ENCODE peak calls at places on chromosomes 2 and 18, in eight cellular contexts. D is GM10248; Z is upper lobe of right lung; M is astrocyte of the spinal cord; E is PC-3; A is CD4-positive, alpha-beta T cell; G is cardiac fibroblast; Y is GM13976. J is an unnamed sample.

GRCh38 chr18:55355220-55355619 is 232.8 kb downstream of the TCF4 start:
- DNase-seq in D (no peak), Z (no peak), M (no peak), E (no peak), A (no peak), G (no peak), Y (no peak), J (no peak)

GRCh38 chr2:117902933-117903332 is 88.4 kb downstream of the DDX18 start:
- DNase-seq in D (no peak), Z (no peak), M (no peak), E (no peak), A (no peak), G (no peak), Y (no peak), J (no peak)

GRCh38 chr18:44627245-44627644 is 53.4 kb upstream of the SETBP1 start:
- DNase-seq in D (no peak), Z (no peak), M (no peak), E (peak), A (no peak), G (peak), Y (no peak), J (no peak)

GRCh38 chr2:128008089-128008672 is 19.7 kb downstream of the SAP130 start:
- DNase-seq in D (no peak), Z (no peak), M (no peak), E (no peak), A (no peak), G (no peak), Y (no peak), J (no peak)

GRCh38 chr2:106956879-106957278 is 70.9 kb upstream of the ST6GAL2 start:
- DNase-seq in D (no peak), Z (no peak), M (peak), E (peak), A (no peak), G (peak), Y (no peak), J (no peak)

GRCh38 chr2:214361116-214361515 is 49.7 kb upstream of the VWC2L start:
- DNase-seq in D (no peak), Z (no peak), M (no peak), E (no peak), A (no peak), G (no peak), Y (no peak), J (no peak)

GRCh38 chr2:66522591-66523379 is 87.9 kb downstream of the MEIS1 start:
- DNase-seq in D (no peak), Z (no peak), M (no peak), E (no peak), A (no peak), G (no peak), Y (no peak), J (no peak)

GRCh38 chr2:215900865-215901264 is 112.5 kb downstream of the MREG start:
- DNase-seq in D (peak), Z (no peak), M (no peak), E (no peak), A (no peak), G (no peak), Y (peak), J (no peak)

GRCh38 chr2:137706786-137707613 is 257.3 kb upstream of the HNMT start:
- DNase-seq in D (no peak), Z (peak), M (no peak), E (no peak), A (no peak), G (no peak), Y (no peak), J (no peak)

GRCh38 chr2:74567862-74568261 is 13.3 kb downstream of the DOK1 start:
- DNase-seq in D (no peak), Z (no peak), M (peak), E (peak), A (no peak), G (peak), Y (no peak), J (no peak)

GRCh38 chr18:49021433-49022129 is 70.8 kb upstream of the SMAD7 start:
- DNase-seq in D (peak), Z (peak), M (peak), E (peak), A (no peak), G (peak), Y (peak), J (no peak)

DNA sequence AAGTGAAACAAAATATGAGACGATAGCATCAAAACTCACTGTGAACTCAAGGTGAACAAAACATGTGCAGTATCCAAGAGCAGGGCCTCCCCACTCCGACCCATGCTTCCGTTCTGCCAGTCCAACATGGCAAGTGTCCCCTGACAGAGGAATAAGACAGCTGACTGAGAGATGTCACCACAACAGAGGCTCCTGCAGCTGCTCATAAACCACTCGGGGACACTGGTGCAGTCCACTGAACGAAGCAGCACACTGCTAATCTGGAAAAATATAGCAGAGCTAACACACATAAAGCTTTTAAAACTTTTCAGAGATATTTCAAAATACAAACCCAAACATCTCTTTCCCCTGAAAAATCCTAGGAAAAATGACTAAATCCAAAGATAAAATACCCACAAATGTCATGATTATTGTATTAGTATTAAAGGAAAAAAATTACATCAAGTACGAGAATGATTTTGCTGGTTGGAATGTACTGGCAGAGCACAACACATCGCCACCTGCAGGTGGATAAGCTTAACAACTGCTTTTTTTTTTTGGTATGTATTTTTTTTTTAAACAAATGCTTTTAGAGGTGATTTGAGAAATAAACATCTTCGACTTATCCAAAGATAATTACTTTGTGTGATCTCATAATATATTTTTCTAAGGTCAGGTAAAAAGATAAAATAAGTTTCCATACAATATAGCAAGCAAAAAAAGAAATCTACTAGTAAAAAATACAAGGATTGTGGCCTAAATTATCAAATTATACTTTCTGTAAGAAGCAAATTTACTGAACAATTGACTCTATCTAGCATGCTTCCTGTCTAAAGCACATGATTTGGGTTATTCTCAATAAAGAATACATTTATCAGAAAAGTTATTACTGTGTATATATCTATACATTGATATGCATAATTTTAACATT is 18.6 kb downstream of the THADA start:
- DNase-seq in D (peak), Z (no peak), M (peak), E (peak), A (no peak), G (peak), Y (peak), J (no peak)
- TF ChIP-seq CTCF in D (peak), Z (peak), M (peak), E (peak), A (peak), G (peak), Y (peak), J (peak)

GRCh38 chr18:498901-499300 is 1.6 kb downstream of the COLEC12 start:
- DNase-seq in D (no peak), Z (no peak), M (peak), E (no peak), A (no peak), G (no peak), Y (no peak), J (no peak)

GRCh38 chr18:500230-500555 is 308 bp downstream of the COLEC12 start:
- DNase-seq in D (no peak), Z (no peak), M (peak), E (no peak), A (no peak), G (peak), Y (no peak), J (no peak)

GRCh38 chr18:500556-501405 is at the start of gene COLEC12:
- DNase-seq in D (no peak), Z (peak), M (peak), E (no peak), A (no peak), G (peak), Y (peak), J (no peak)

GRCh38 chr18:501406-501714 is 859 bp upstream of the COLEC12 start:
- DNase-seq in D (no peak), Z (no peak), M (no peak), E (no peak), A (no peak), G (no peak), Y (no peak), J (no peak)

DNA sequence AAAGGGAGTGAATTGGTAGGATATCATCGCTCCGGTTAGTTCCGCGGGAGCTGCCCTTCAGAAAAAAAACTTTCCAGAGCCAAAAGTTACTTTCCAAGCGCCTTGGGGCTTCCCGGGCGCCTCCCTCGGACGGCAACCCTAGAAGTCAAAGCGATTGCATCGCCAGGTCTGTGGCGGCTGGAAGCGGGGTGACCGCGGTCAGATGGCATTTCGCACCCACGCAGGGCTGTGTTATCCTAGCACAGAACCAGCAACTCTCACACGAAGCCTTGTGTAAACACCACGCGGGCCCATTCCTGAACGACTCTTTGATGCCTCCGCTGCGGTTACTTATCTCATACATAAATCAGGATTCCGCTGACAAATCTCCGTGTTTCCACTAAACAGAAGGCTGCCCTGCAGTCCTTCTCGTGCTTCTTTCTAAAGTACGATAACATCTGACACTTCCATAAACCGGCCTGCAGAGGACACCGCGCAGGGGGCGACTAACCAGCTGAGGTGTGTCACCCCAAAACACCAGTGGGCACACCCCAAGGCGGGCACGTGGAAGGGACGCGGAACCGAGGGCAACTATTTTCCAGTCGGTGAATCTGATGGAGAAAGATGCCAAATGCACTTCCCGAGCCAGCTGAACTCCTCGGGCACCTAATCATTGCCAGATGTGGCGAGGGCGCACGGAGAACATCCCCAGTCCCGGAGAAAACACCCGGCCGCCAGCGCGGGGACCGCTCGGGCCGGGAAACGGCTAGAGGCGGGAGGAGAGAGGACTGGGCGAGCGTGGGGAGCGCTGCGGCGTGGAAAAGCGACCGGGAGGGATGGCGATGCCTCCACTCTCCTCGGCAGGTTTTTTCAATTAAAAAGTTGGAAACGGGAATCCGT is 911 bp downstream of the COLEC12 start:
- DNase-seq in D (no peak), Z (peak), M (peak), E (peak), A (no peak), G (peak), Y (no peak), J (no peak)
- TF ChIP-seq CTCF in D (no peak), Z (no peak), M (no peak), E (no peak), A (no peak), G (no peak), Y (no peak), J (no peak)

DNA sequence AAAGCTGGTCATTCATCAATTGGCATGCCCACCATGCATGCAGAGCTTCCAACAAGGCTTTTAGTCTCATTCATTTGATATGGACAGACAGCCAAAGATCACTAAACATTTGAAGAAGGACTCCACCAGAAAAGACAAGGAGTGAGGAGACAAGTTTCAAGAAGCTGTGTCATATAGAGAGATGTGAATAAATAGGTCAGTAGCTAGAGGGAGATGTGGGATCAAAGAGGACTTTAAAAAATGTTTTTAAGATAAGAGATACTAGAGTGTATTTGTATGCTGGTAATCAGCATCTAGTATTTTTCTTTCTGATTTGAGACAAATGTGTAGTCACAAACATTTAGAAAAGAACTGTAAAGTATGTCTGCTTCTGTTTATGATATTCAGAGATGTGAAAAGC is 48.5 kb downstream of the ANTXR1 start:
- DNase-seq in D (no peak), Z (no peak), M (no peak), E (no peak), A (no peak), G (no peak), Y (no peak), J (no peak)
- TF ChIP-seq CTCF in D (no peak), Z (no peak), M (no peak), E (peak), A (no peak), G (peak), Y (no peak), J (no peak)

GRCh38 chr2:231059756-231060155 is 3.1 kb downstream of the PSMD1 start:
- DNase-seq in D (no peak), Z (no peak), M (peak), E (peak), A (no peak), G (no peak), Y (no peak), J (no peak)
- TF ChIP-seq CTCF in D (no peak), Z (no peak), M (no peak), E (no peak), A (no peak), G (no peak), Y (no peak), J (no peak)

GRCh38 chr2:105125428-105125827 is 87.6 kb downstream of the MRPS9 start:
- DNase-seq in D (no peak), Z (no peak), M (no peak), E (no peak), A (no peak), G (no peak), Y (no peak), J (no peak)
- TF ChIP-seq CTCF in D (no peak), Z (no peak), M (peak), E (peak), A (no peak), G (peak), Y (no peak), J (no peak)

GRCh38 chr2:46517485-46517884 is 38.1 kb downstream of the TMEM247 start:
- DNase-seq in D (no peak), Z (no peak), M (no peak), E (no peak), A (no peak), G (no peak), Y (no peak), J (no peak)

GRCh38 chr2:46520108-46520507 is 40.7 kb downstream of the TMEM247 start:
- DNase-seq in D (no peak), Z (no peak), M (no peak), E (no peak), A (no peak), G (no peak), Y (no peak), J (no peak)

GRCh38 chr2:46521215-46521683 is 41.9 kb downstream of the TMEM247 start:
- DNase-seq in D (no peak), Z (no peak), M (peak), E (no peak), A (no peak), G (peak), Y (no peak), J (no peak)

GRCh38 chr2:46518848-46519247 is 39.5 kb downstream of the TMEM247 start:
- DNase-seq in D (no peak), Z (no peak), M (no peak), E (no peak), A (no peak), G (no peak), Y (no peak), J (no peak)

DNA sequence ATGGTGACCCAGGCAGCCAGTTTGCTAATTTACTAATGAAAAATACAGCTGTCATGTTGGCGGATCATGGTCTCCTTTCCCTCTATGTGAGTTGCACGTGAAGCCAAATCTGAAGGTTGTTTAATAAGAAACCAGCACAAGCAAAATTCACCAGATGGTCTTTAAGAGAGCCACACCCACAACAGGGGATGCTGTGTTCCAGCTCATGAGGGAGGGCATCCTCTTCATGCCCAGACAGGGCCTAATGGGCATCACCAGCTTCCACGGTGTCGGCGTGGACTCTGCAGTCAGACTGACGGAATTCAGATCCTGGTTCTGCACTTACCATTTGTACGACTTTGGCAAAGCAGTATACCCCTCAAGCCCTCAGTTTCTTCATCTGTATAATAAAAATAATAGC is 39.9 kb downstream of the TMEM247 start:
- DNase-seq in D (no peak), Z (no peak), M (no peak), E (no peak), A (no peak), G (no peak), Y (no peak), J (no peak)
- TF ChIP-seq CTCF in D (no peak), Z (no peak), M (no peak), E (no peak), A (no peak), G (no peak), Y (no peak), J (no peak)

DNA sequence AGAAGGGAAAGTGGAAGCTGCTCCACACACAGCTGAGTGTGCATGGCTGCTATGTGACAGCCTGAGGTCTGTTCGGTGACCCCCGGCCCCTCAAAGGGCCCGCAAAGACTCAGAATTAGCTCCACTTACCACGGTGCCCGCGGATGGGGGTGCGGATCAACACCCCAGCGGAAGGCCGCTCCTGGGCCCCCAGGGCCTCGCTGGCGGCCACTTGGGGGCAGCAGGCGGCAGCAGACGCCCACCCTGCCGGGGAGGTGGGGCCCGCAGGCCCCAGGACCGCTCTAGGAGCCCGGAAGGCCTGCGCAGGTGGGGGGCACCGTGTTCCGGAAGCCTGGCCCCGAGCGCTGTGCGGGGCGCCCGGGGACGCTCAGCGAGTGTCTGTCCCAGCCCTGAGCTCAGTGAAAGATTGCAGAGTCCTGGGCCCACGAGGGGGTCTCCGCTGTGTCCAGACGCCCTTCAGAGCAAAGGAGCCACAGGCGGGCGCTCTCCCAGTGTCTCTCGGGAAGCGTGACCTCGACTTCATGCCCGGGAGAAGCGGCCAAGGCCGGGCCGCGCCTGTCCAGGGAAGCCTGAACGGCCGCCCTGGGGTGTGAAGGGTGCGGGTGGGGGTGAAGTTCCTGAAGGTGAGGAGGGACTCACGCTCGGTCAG is 118.6 kb downstream of the VAPA start:
- DNase-seq in D (no peak), Z (no peak), M (no peak), E (no peak), A (no peak), G (no peak), Y (peak), J (no peak)
- TF ChIP-seq CTCF in D (peak), Z (peak), M (peak), E (peak), A (no peak), G (no peak), Y (no peak), J (no peak)

DNA sequence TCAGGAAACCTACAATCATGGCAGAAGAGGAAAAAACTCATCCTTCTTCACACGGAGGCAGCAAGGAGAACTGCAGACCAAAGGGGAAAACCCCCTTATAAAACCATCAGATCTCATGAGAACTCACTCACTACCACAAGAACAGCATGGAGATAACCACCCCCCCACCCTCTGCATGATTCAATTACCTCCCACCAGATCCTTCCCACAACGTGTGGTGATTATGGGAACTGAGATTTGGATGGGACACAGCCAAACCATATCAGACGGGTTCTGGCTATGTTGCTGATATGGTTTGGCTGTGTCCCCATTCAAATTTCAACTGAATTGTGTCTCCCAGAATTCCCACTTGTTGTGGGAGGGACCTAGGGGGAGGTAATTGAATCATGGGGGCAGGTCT is 28.7 kb upstream of the CCDC150 start:
- DNase-seq in D (no peak), Z (no peak), M (no peak), E (no peak), A (no peak), G (no peak), Y (no peak), J (no peak)
- TF ChIP-seq CTCF in D (no peak), Z (no peak), M (no peak), E (no peak), A (no peak), G (no peak), Y (no peak), J (no peak)

GRCh38 chr2:234204480-234204879 is 154.0 kb downstream of the SPP2 start:
- DNase-seq in D (no peak), Z (no peak), M (no peak), E (peak), A (no peak), G (peak), Y (no peak), J (no peak)

GRCh38 chr2:234202601-234203000 is 152.1 kb downstream of the SPP2 start:
- DNase-seq in D (no peak), Z (no peak), M (no peak), E (no peak), A (no peak), G (no peak), Y (no peak), J (no peak)

GRCh38 chr2:234198976-234199375 is 148.5 kb downstream of the SPP2 start:
- DNase-seq in D (no peak), Z (no peak), M (no peak), E (no peak), A (no peak), G (peak), Y (no peak), J (no peak)

GRCh38 chr2:234206738-234207137 is 156.2 kb downstream of the SPP2 start:
- DNase-seq in D (no peak), Z (no peak), M (no peak), E (no peak), A (no peak), G (no peak), Y (no peak), J (no peak)

GRCh38 chr2:234203135-234203984 is 152.9 kb downstream of the SPP2 start:
- DNase-seq in D (no peak), Z (no peak), M (peak), E (peak), A (no peak), G (peak), Y (no peak), J (no peak)
- TF ChIP-seq CTCF in D (no peak), Z (no peak), M (no peak), E (no peak), A (no peak), G (no peak), Y (no peak), J (no peak)

J was measured in D721Med.